ENCODE peak calls at places on chromosomes 7 and 10, in ten cellular contexts. B, H, A, J, P, T, C, I, E and Q are unnamed samples.

GRCh38 chr7:73891178-73891885 is 30.4 kb downstream of the TMEM270 start:
- DNase-seq in J (peak; percentile 85), P (no peak), H (no peak), I (no peak), T (no peak), C (no peak), A (peak; percentile 54), B (peak; percentile 88), E (no peak), Q (no peak)

GRCh38 chr7:70602135-70602534 is 529.8 kb upstream of the GALNT17 start:
- DNase-seq in A (no peak), B (no peak), T (no peak), E (no peak), P (no peak), J (no peak), C (no peak), I (no peak), H (no peak), Q (no peak)

GRCh38 chr10:1526427-1527055 is 210.8 kb downstream of the ADARB2 start:
- DNase-seq in B (peak; percentile 21), E (no peak), I (no peak), H (no peak), P (no peak), C (no peak), J (peak; percentile 33), T (peak; percentile 22), A (no peak), Q (no peak)

GRCh38 chr10:27153855-27154198 is 357 bp downstream of the YME1L1 start:
- DNase-seq in C (no peak), J (no peak), A (peak; percentile 28), T (no peak), H (no peak), E (no peak), B (peak; percentile 65), I (no peak), P (peak; percentile 5), Q (peak; percentile 25)

GRCh38 chr7:100211342-100211780 is 8.4 kb upstream of the PVRIG start:
- DNase-seq in B (no peak), J (no peak), E (no peak), T (no peak), C (no peak), I (no peak), P (no peak), A (no peak), H (peak; percentile 59), Q (peak; percentile 70)

GRCh38 chr10:51937313-51937712 is 237.9 kb upstream of the CSTF2T start:
- DNase-seq in B (no peak), H (no peak), P (no peak), E (no peak), C (no peak), A (no peak), T (no peak), J (no peak), I (no peak), Q (no peak)

GRCh38 chr7:80635533-80635932 is 2.9 kb upstream of the CD36 start:
- DNase-seq in E (no peak), C (no peak), A (no peak), T (no peak), I (no peak), P (no peak), B (no peak), H (no peak), J (no peak), Q (no peak)

GRCh38 chr7:4849390-4849789 is 12.4 kb downstream of the PAPOLB start:
- DNase-seq in P (no peak), E (no peak), B (no peak), T (no peak), I (peak; percentile 17), J (no peak), H (no peak), A (peak; percentile 21), C (no peak), Q (no peak)

GRCh38 chr7:41425926-41426325 is 277.0 kb downstream of the INHBA start:
- DNase-seq in H (no peak), A (no peak), J (no peak), E (no peak), B (peak; percentile 81), P (no peak), T (no peak), I (no peak), C (no peak), Q (no peak)

GRCh38 chr10:78250313-78251040 is 216.8 kb downstream of the RPS24 start:
- DNase-seq in B (no peak), P (no peak), H (no peak), E (no peak), J (no peak), I (no peak), A (no peak), C (no peak), T (no peak), Q (no peak)

GRCh38 chr7:16136896-16137295 is 284.4 kb downstream of the CRPPA start:
- DNase-seq in T (no peak), B (no peak), I (no peak), J (no peak), H (no peak), E (no peak), P (no peak), C (no peak), A (no peak), Q (no peak)

GRCh38 chr10:4947039-4947634 is 16.1 kb upstream of the AKR1C1 start:
- DNase-seq in I (no peak), A (no peak), H (no peak), J (no peak), T (no peak), C (no peak), E (no peak), B (peak; percentile 26), P (no peak), Q (no peak)
- H3K4me1 ChIP-seq in I (peaks cover 59% of the 10 kb centered on the region), A (peaks cover 75% of the 10 kb centered on the region), H (no peaks in the 10 kb centered on the region), J (peaks cover 70% of the 10 kb centered on the region), T (peaks cover 48% of the 10 kb centered on the region), C (no peaks in the 10 kb centered on the region), E (no peaks in the 10 kb centered on the region), B (peaks cover 55% of the 10 kb centered on the region), P (no peaks in the 10 kb centered on the region), Q (no peaks in the 10 kb centered on the region)

DNA sequence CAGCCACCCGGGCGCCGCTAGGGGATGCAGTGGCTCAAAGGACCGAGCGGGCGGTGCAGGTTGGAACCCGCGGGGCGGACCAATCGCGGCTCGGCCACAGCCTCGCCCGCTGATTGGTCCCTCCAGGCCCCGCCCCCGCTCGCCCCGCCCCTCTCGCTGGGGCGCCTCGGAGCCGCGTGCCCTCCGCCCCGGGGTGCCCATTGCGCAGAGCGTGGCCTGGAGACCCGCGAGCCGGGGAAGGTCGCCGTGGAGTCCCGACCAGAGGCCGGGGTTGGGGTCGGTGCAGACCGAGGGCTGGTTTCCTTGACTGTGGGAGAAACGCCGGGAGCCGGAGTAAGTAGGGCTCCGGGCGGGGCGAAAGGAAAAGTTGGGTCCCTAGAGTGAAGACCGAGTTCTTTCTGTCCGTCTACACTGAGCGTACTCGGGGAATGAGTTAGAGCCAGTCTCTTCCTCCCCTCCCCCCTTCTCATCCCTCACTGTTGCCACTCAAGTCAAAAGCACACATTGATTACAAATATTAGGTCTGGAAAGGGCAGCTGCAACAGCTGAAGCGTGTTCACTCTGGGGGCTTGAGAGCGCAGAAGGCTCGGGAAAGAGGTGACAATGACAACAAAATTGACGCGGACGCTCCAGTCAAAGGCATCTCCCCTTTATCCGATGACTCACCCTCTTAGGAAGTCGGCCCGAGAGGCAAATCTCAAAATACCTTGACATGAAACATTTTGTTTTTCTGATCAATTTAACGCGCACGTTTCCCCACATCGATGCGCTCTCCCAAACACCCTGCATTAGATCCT is 844 bp upstream of the GATA3 start:
- DNase-seq in P (peak; percentile 85), I (peak; percentile 87), E (peak; percentile 35), A (peak; percentile 92), T (peak; percentile 84), H (peak; percentile 94), B (peak; percentile 99), J (peak; percentile 64), C (peak; percentile 86), Q (peak; percentile 88)
- H3K4me1 ChIP-seq in P (peaks cover 9% of the 10 kb centered on the region), I (no peaks in the 10 kb centered on the region), E (peaks cover 31% of the 10 kb centered on the region), A (peaks cover 15% of the 10 kb centered on the region), T (peaks cover 74% of the 10 kb centered on the region), H (peaks cover 86% of the 10 kb centered on the region), B (peaks cover 6% of the 10 kb centered on the region), J (peaks cover 73% of the 10 kb centered on the region), C (peaks cover 23% of the 10 kb centered on the region), Q (peaks cover 31% of the 10 kb centered on the region)

DNA sequence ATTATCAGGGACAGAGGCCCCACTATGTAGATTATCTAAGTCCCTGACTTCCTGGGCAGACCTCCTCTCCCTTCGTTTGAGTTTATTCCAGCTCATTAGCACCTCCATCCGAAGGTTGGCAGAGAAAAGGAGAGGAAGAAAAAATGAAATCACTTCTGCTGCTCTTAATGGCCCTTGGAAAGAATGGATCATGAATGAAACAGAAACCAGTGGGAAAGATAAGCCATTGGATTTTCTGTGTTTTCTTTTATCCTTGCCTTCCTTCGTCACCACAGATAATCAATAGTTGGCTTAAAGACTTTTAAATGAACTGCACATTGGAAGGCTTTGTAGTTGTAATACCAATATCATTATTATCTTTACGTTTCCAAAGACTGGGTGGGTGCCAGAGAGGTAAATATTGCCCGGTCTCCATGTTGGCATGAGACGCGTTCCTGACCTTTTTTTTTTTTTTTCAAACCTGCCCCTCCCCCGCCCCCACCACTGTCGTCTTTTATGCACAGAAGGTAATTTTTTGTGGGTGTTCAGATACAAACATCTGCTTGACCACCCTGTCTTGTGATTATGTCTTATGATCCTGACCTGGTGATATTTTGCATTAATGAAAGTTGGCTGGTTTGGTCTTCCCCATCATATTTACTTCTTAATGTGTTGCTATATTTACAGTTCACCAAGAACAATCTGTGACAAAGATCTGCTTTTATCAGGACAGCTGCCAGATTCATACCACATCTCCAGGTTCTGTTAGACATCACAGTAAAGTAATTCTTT is 116.8 kb downstream of the ARID5B start:
- DNase-seq in I (no peak), E (no peak), P (no peak), C (no peak), A (no peak), B (no peak), J (no peak), T (no peak), H (no peak), Q (no peak)
- H3K4me1 ChIP-seq in I (no peaks in the 10 kb centered on the region), E (no peaks in the 10 kb centered on the region), P (peaks cover 3% of the 10 kb centered on the region), C (peaks cover 3% of the 10 kb centered on the region), A (no peaks in the 10 kb centered on the region), B (peaks cover 32% of the 10 kb centered on the region), J (peaks cover 72% of the 10 kb centered on the region), T (peaks cover 52% of the 10 kb centered on the region), H (peaks cover 58% of the 10 kb centered on the region), Q (peaks cover 13% of the 10 kb centered on the region)

DNA sequence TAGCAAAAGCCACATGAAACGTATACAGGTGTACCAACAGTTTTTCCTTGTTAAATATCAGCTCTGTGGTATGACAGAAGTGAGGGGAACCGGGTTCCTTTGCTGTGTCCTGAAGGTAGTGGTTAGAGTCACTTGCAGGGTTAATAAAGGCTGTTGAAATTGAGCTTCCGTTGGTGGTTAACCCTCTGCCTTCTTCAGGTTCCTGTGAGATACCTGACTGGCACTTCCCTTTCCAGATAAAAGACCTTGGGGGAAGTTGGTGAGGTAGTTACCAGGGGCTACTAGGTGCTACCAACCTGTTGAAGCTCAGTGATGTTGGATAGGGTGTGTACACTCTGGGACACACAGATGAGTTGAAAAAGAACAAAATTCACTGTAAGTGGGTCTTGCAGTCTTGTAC is 384.1 kb downstream of the GATA3 start:
- DNase-seq in E (no peak), B (no peak), T (no peak), J (no peak), I (no peak), A (no peak), P (no peak), C (no peak), H (no peak), Q (no peak)
- H3K4me1 ChIP-seq in E (no peaks in the 10 kb centered on the region), B (no peaks in the 10 kb centered on the region), T (peaks cover 14% of the 10 kb centered on the region), J (no peaks in the 10 kb centered on the region), I (peaks cover 9% of the 10 kb centered on the region), A (no peaks in the 10 kb centered on the region), P (no peaks in the 10 kb centered on the region), C (no peaks in the 10 kb centered on the region), H (no peaks in the 10 kb centered on the region), Q (no peaks in the 10 kb centered on the region)

GRCh38 chr7:1053002-1053411 is 8.7 kb downstream of the GPR146 start:
- DNase-seq in J (no peak), H (peak; percentile 85), B (no peak), A (no peak), I (no peak), P (no peak), C (no peak), T (no peak), E (peak; percentile 60), Q (no peak)
- H3K4me1 ChIP-seq in J (peaks cover 42% of the 10 kb centered on the region), H (peaks cover 66% of the 10 kb centered on the region), B (no peaks in the 10 kb centered on the region), A (no peaks in the 10 kb centered on the region), I (peaks cover 3% of the 10 kb centered on the region), P (peaks cover 33% of the 10 kb centered on the region), C (peaks cover 4% of the 10 kb centered on the region), T (peaks cover 68% of the 10 kb centered on the region), E (peaks cover 25% of the 10 kb centered on the region), Q (peaks cover 58% of the 10 kb centered on the region)